ENCODE peak calls at places on chromosome 16, in six cellular contexts. One of them, this sample, is unnamed.

GRCh38 chr16:11757671-11758545 is 15.3 kb upstream of the TXNDC11 start:
- DNase-seq in BJ: no peak
- DNase-seq in OCI-LY7: no peak
- DNase-seq in ovary: no peak
- DNase-seq in effector memory CD4-positive, alpha-beta T cell: no peak
- DNase-seq in MM.1S: no peak
- DNase-seq in this sample: peak

GRCh38 chr16:85446846-85447656 is 166.1 kb upstream of the GSE1 start:
- DNase-seq in BJ: no peak
- DNase-seq in OCI-LY7: peak
- DNase-seq in ovary: no peak
- DNase-seq in effector memory CD4-positive, alpha-beta T cell: no peak
- DNase-seq in MM.1S: peak
- DNase-seq in this sample: no peak

GRCh38 chr16:15398618-15399316 is 3.2 kb downstream of the MPV17L start:
- DNase-seq in BJ: no peak
- DNase-seq in OCI-LY7: no peak
- DNase-seq in ovary: no peak
- DNase-seq in effector memory CD4-positive, alpha-beta T cell: no peak
- DNase-seq in MM.1S: no peak
- DNase-seq in this sample: no peak

GRCh38 chr16:79605999-79606398 is 5.5 kb upstream of the MAF start:
- DNase-seq in BJ: no peak
- DNase-seq in OCI-LY7: no peak
- DNase-seq in ovary: no peak
- DNase-seq in effector memory CD4-positive, alpha-beta T cell: no peak
- DNase-seq in MM.1S: peak
- DNase-seq in this sample: no peak

GRCh38 chr16:9412362-9413311 is 321.2 kb downstream of the HAPSTR1 start:
- DNase-seq in BJ: no peak
- DNase-seq in OCI-LY7: no peak
- DNase-seq in ovary: no peak
- DNase-seq in effector memory CD4-positive, alpha-beta T cell: no peak
- DNase-seq in MM.1S: no peak
- DNase-seq in this sample: no peak

GRCh38 chr16:8594149-8594666 is 3.9 kb upstream of the TMEM114 start:
- DNase-seq in BJ: no peak
- DNase-seq in OCI-LY7: no peak
- DNase-seq in ovary: no peak
- DNase-seq in effector memory CD4-positive, alpha-beta T cell: no peak
- DNase-seq in MM.1S: no peak
- DNase-seq in this sample: no peak

GRCh38 chr16:15523092-15523541 is 88.7 kb downstream of the BMERB1 start:
- DNase-seq in BJ: no peak
- DNase-seq in OCI-LY7: peak
- DNase-seq in ovary: no peak
- DNase-seq in effector memory CD4-positive, alpha-beta T cell: no peak
- DNase-seq in MM.1S: peak
- DNase-seq in this sample: no peak

GRCh38 chr16:12532871-12533610 is 270.6 kb downstream of the CPPED1 start:
- DNase-seq in BJ: no peak
- DNase-seq in OCI-LY7: no peak
- DNase-seq in ovary: no peak
- DNase-seq in effector memory CD4-positive, alpha-beta T cell: no peak
- DNase-seq in MM.1S: no peak
- DNase-seq in this sample: no peak

GRCh38 chr16:23195415-23195978 is 13.0 kb downstream of the SCNN1G start:
- DNase-seq in BJ: no peak
- DNase-seq in OCI-LY7: no peak
- DNase-seq in ovary: no peak
- DNase-seq in effector memory CD4-positive, alpha-beta T cell: no peak
- DNase-seq in MM.1S: peak
- DNase-seq in this sample: no peak

GRCh38 chr16:29307598-29308507 is 98.7 kb downstream of the NPIPB11 start:
- DNase-seq in BJ: no peak
- DNase-seq in OCI-LY7: no peak
- DNase-seq in ovary: no peak
- DNase-seq in effector memory CD4-positive, alpha-beta T cell: no peak
- DNase-seq in MM.1S: no peak
- DNase-seq in this sample: no peak

GRCh38 chr16:52035406-52035805 is 511.5 kb downstream of the TOX3 start:
- DNase-seq in BJ: no peak
- DNase-seq in OCI-LY7: no peak
- DNase-seq in ovary: no peak
- DNase-seq in effector memory CD4-positive, alpha-beta T cell: no peak
- DNase-seq in MM.1S: no peak
- DNase-seq in this sample: no peak

GRCh38 chr16:23705517-23705902 is 7.5 kb downstream of the ERN2 start:
- DNase-seq in BJ: no peak
- DNase-seq in OCI-LY7: no peak
- DNase-seq in ovary: no peak
- DNase-seq in effector memory CD4-positive, alpha-beta T cell: no peak
- DNase-seq in MM.1S: no peak
- DNase-seq in this sample: no peak

GRCh38 chr16:85878875-85879274 is 20.1 kb upstream of the IRF8 start:
- DNase-seq in BJ: peak
- DNase-seq in OCI-LY7: no peak
- DNase-seq in ovary: no peak
- DNase-seq in effector memory CD4-positive, alpha-beta T cell: no peak
- DNase-seq in MM.1S: no peak
- DNase-seq in this sample: peak

GRCh38 chr16:9401173-9401572 is 309.7 kb downstream of the HAPSTR1 start:
- DNase-seq in BJ: no peak
- DNase-seq in OCI-LY7: no peak
- DNase-seq in ovary: no peak
- DNase-seq in effector memory CD4-positive, alpha-beta T cell: no peak
- DNase-seq in MM.1S: no peak
- DNase-seq in this sample: no peak

DNA sequence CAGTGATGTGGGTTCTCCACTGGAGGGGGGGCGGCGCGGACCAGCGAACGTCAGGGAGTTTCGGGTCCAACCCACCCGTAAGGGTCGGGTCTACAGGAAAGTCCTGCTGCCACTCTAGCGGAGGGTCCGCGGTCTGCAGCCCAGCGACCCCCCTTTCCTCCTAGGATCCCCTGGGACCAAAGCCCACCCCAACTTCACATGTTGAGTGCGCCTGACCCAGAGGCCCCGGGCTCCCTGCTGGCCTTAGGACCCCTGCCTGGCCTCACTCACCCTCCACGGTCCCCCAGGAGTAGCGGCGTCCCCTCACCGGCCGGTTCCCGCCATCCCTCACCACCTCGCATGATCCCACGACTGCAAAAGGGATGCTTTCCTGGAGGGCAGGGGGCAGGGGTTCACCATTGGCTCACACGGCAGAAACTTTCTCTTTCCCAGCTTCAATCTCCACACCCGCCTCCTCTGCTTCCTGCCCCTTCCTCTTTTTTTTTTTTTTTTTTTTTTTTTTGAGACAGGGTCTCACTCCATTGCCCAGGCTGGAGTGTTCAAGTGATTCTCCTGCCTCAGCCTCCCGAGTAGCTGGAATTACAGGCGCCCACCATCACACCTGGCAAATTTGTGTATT is 3.1 kb downstream of the SEPTIN1 start:
- DNase-seq in BJ: no peak
- DNase-seq in OCI-LY7: no peak
- DNase-seq in ovary: no peak
- DNase-seq in effector memory CD4-positive, alpha-beta T cell: no peak
- DNase-seq in MM.1S: no peak
- DNase-seq in this sample: no peak
- H3K4me3 ChIP-seq in BJ: peak
- H3K4me3 ChIP-seq in OCI-LY7: peak
- H3K4me3 ChIP-seq in ovary: peak
- H3K4me3 ChIP-seq in effector memory CD4-positive, alpha-beta T cell: peak
- H3K4me3 ChIP-seq in MM.1S: peak
- H3K4me3 ChIP-seq in this sample: peak

GRCh38 chr16:25855818-25856217 is 164.1 kb downstream of the HS3ST4 start:
- DNase-seq in BJ: no peak
- DNase-seq in OCI-LY7: no peak
- DNase-seq in ovary: no peak
- DNase-seq in effector memory CD4-positive, alpha-beta T cell: no peak
- DNase-seq in MM.1S: no peak
- DNase-seq in this sample: no peak

GRCh38 chr16:25859645-25860044 is 167.9 kb downstream of the HS3ST4 start:
- DNase-seq in BJ: no peak
- DNase-seq in OCI-LY7: no peak
- DNase-seq in ovary: no peak
- DNase-seq in effector memory CD4-positive, alpha-beta T cell: no peak
- DNase-seq in MM.1S: no peak
- DNase-seq in this sample: no peak

GRCh38 chr16:25855063-25855462 is 163.3 kb downstream of the HS3ST4 start:
- DNase-seq in BJ: no peak
- DNase-seq in OCI-LY7: no peak
- DNase-seq in ovary: no peak
- DNase-seq in effector memory CD4-positive, alpha-beta T cell: no peak
- DNase-seq in MM.1S: no peak
- DNase-seq in this sample: no peak

GRCh38 chr16:25854141-25854540 is 162.4 kb downstream of the HS3ST4 start:
- DNase-seq in BJ: no peak
- DNase-seq in OCI-LY7: no peak
- DNase-seq in ovary: no peak
- DNase-seq in effector memory CD4-positive, alpha-beta T cell: no peak
- DNase-seq in MM.1S: no peak
- DNase-seq in this sample: no peak
- H3K4me3 ChIP-seq in BJ: no peak
- H3K4me3 ChIP-seq in OCI-LY7: no peak
- H3K4me3 ChIP-seq in ovary: no peak
- H3K4me3 ChIP-seq in effector memory CD4-positive, alpha-beta T cell: no peak
- H3K4me3 ChIP-seq in MM.1S: no peak
- H3K4me3 ChIP-seq in this sample: no peak

GRCh38 chr16:49527621-49528020 is 154.0 kb downstream of the C16orf78 start:
- DNase-seq in BJ: no peak
- DNase-seq in OCI-LY7: no peak
- DNase-seq in ovary: peak
- DNase-seq in effector memory CD4-positive, alpha-beta T cell: no peak
- DNase-seq in MM.1S: no peak
- DNase-seq in this sample: no peak

GRCh38 chr16:49529646-49530045 is 156.0 kb downstream of the C16orf78 start:
- DNase-seq in BJ: no peak
- DNase-seq in OCI-LY7: peak
- DNase-seq in ovary: no peak
- DNase-seq in effector memory CD4-positive, alpha-beta T cell: no peak
- DNase-seq in MM.1S: no peak
- DNase-seq in this sample: no peak

GRCh38 chr16:49528035-49528434 is 154.4 kb downstream of the C16orf78 start:
- DNase-seq in BJ: no peak
- DNase-seq in OCI-LY7: no peak
- DNase-seq in ovary: no peak
- DNase-seq in effector memory CD4-positive, alpha-beta T cell: no peak
- DNase-seq in MM.1S: no peak
- DNase-seq in this sample: peak

GRCh38 chr16:49526966-49527365 is 153.4 kb downstream of the C16orf78 start:
- DNase-seq in BJ: no peak
- DNase-seq in OCI-LY7: no peak
- DNase-seq in ovary: no peak
- DNase-seq in effector memory CD4-positive, alpha-beta T cell: no peak
- DNase-seq in MM.1S: no peak
- DNase-seq in this sample: no peak

DNA sequence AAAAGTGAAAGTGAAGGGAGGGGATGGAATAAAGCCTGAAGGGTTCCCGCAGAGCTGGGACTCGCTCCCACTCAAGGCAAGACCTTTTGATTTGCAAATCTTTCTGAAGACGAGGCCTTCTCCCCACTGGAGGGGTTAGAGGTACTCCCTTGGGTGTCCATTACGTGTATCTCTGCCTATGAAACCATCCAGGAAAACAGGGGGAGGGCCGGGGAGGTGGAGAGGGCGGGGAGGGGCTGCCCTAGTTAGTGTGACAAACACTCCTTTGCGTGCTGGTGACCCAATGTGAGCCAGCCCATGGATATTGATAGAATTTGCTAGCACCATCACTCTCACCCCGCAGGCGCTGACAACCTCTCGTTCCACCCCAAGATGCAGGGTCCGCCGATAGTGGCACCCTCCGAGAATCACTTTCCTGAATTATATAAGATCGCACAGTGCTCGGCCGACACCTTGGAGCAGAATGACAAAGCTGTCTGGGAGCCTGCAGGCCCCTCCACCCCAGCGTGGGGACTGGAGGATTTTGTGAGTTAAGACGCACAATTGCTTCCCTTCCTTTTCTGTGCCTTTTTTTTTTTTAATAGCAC is 155.1 kb downstream of the C16orf78 start:
- DNase-seq in BJ: no peak
- DNase-seq in OCI-LY7: no peak
- DNase-seq in ovary: no peak
- DNase-seq in effector memory CD4-positive, alpha-beta T cell: no peak
- DNase-seq in MM.1S: no peak
- DNase-seq in this sample: no peak
- H3K4me3 ChIP-seq in BJ: no peak
- H3K4me3 ChIP-seq in OCI-LY7: no peak
- H3K4me3 ChIP-seq in ovary: peak
- H3K4me3 ChIP-seq in effector memory CD4-positive, alpha-beta T cell: peak
- H3K4me3 ChIP-seq in MM.1S: no peak
- H3K4me3 ChIP-seq in this sample: peak

GRCh38 chr16:66845791-66846221 is 1.6 kb downstream of the CA7 start:
- DNase-seq in BJ: no peak
- DNase-seq in OCI-LY7: no peak
- DNase-seq in ovary: no peak
- DNase-seq in effector memory CD4-positive, alpha-beta T cell: no peak
- DNase-seq in MM.1S: no peak
- DNase-seq in this sample: no peak

GRCh38 chr16:66844009-66844341 is 239 bp upstream of the CA7 start:
- DNase-seq in BJ: no peak
- DNase-seq in OCI-LY7: no peak
- DNase-seq in ovary: no peak
- DNase-seq in effector memory CD4-positive, alpha-beta T cell: no peak
- DNase-seq in MM.1S: no peak
- DNase-seq in this sample: no peak

GRCh38 chr16:66843191-66843590 is 1.0 kb upstream of the CA7 start:
- DNase-seq in BJ: no peak
- DNase-seq in OCI-LY7: no peak
- DNase-seq in ovary: no peak
- DNase-seq in effector memory CD4-positive, alpha-beta T cell: no peak
- DNase-seq in MM.1S: no peak
- DNase-seq in this sample: no peak

GRCh38 chr16:66845080-66845410 is 831 bp downstream of the CA7 start:
- DNase-seq in BJ: no peak
- DNase-seq in OCI-LY7: no peak
- DNase-seq in ovary: no peak
- DNase-seq in effector memory CD4-positive, alpha-beta T cell: no peak
- DNase-seq in MM.1S: no peak
- DNase-seq in this sample: no peak

DNA sequence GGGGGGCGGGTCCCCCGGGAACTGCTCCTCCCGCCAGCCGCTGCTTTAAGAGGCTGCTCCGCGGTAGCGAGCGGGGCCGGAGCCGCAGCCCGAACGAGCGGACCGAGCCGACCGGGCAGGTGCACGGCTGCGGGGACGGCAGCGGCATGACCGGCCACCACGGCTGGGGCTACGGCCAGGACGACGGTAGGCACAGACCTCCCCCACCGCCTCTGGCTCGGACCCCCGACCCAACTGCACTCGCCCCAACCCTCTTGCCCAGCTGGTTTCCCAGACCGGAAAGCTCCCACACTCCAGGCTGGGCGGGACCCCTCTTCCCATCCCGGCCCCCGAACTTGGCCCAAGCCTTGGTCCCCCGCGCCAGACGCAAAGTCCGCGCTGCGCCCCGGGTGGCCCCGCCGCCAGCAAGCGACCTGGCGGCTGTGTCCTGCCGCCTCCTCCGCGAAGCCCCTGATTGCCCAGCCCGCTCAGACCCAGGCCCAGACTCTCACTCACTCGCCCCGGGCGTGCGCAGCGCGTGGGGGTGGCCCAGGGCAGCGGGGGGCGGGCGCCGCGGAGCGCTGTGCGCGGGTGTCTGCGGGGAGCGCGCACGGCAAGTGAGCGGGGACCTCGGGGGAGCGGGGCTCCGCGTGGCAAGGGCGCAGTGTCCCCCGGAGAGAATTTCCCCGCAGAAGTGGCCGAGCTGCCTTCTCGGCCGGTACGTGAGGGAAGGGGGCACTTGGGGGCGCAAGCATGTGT is at the start of gene CA7:
- DNase-seq in BJ: no peak
- DNase-seq in OCI-LY7: no peak
- DNase-seq in ovary: no peak
- DNase-seq in effector memory CD4-positive, alpha-beta T cell: no peak
- DNase-seq in MM.1S: no peak
- DNase-seq in this sample: no peak
- H3K4me3 ChIP-seq in BJ: peak
- H3K4me3 ChIP-seq in OCI-LY7: no peak
- H3K4me3 ChIP-seq in ovary: no peak
- H3K4me3 ChIP-seq in effector memory CD4-positive, alpha-beta T cell: peak
- H3K4me3 ChIP-seq in MM.1S: no peak
- H3K4me3 ChIP-seq in this sample: peak